ENCODE peak calls at places on chromosomes 7 and 10, in five cellular contexts. S is GM12878, V is HepG2, X is H1, G is K562. N is an unnamed sample.

GRCh38 chr10:21078410-21079329 is 181.6 kb upstream of the NEBL start:
- DNase-seq in G (peak), V (peak), X (peak), S (no peak), N (peak)

GRCh38 chr10:120183546-120183945 is 273.5 kb upstream of the PLPP4 start:
- DNase-seq in G (no peak), S (no peak), V (no peak), X (no peak), N (no peak)

GRCh38 chr7:131302876-131303707 is 24.6 kb upstream of the MKLN1 start:
- DNase-seq in V (peak), G (no peak), S (no peak), X (no peak), N (peak)

GRCh38 chr10:92640110-92640509 is 47.2 kb downstream of the KIF11 start:
- DNase-seq in X (no peak), S (no peak), V (no peak), G (no peak), N (peak)

GRCh38 chr10:119233123-119233820 is 25.9 kb downstream of the GRK5 start:
- DNase-seq in X (no peak), V (no peak), S (no peak), G (no peak), N (no peak)

GRCh38 chr10:36802523-36803153 is 322.8 kb upstream of the ANKRD30A start:
- DNase-seq in G (no peak), S (no peak), X (no peak), V (no peak), N (no peak)

GRCh38 chr10:17682236-17682946 is 38.4 kb downstream of the STAM start:
- DNase-seq in X (no peak), V (no peak), S (no peak), G (no peak), N (no peak)

GRCh38 chr7:107694395-107694794 is 33.8 kb downstream of the SLC26A4 start:
- DNase-seq in G (no peak), S (no peak), V (no peak), X (no peak), N (no peak)

GRCh38 chr10:43304687-43305333 is 37.9 kb upstream of the RASGEF1A start:
- DNase-seq in V (no peak), G (peak), S (no peak), X (peak), N (peak)

GRCh38 chr7:145212050-145212449 is 376.2 kb upstream of the TPK1 start:
- DNase-seq in V (no peak), G (no peak), S (no peak), X (no peak), N (no peak)

GRCh38 chr10:117271427-117271826 is 30.5 kb downstream of the SLC18A2 start:
- DNase-seq in V (no peak), S (no peak), G (no peak), X (no peak), N (no peak)

GRCh38 chr10:133056001-133056400 is 31.7 kb upstream of the ADGRA1 start:
- DNase-seq in X (no peak), S (no peak), V (no peak), G (no peak), N (no peak)

GRCh38 chr7:44978511-44979366 is at the start of gene MYO1G:
- DNase-seq in X (peak), S (peak), V (no peak), G (no peak), N (no peak)

GRCh38 chr10:80441831-80442230 is 12.3 kb upstream of the TSPAN14 start:
- DNase-seq in X (no peak), G (no peak), S (no peak), V (no peak), N (no peak)

GRCh38 chr10:5945561-5946418 is 31.6 kb downstream of the IL15RA start:
- DNase-seq in V (peak), X (no peak), G (no peak), S (no peak), N (no peak)

GRCh38 chr7:152336754-152337368 is 98.9 kb downstream of the KMT2C start:
- DNase-seq in V (peak), X (no peak), S (no peak), G (no peak), N (peak)

GRCh38 chr10:27355918-27356573 is 115.4 kb upstream of the ACBD5 start:
- DNase-seq in G (no peak), S (no peak), V (no peak), X (no peak), N (peak)

GRCh38 chr7:4043988-4044387 is 638.1 kb upstream of the FOXK1 start:
- DNase-seq in S (no peak), G (no peak), X (peak), V (no peak), N (no peak)

GRCh38 chr10:93554760-93555432 is 11.6 kb upstream of the FFAR4 start:
- DNase-seq in G (peak), V (peak), S (no peak), X (peak), N (peak)

GRCh38 chr10:88843171-88843570 is 8.5 kb downstream of the ANKRD22 start:
- DNase-seq in G (no peak), V (no peak), X (no peak), S (no peak), N (no peak)

GRCh38 chr7:81715984-81716588 is 53.8 kb downstream of the HGF start:
- DNase-seq in V (peak), X (no peak), G (no peak), S (no peak), N (no peak)

GRCh38 chr10:13470270-13470669 is 58.5 kb downstream of the BEND7 start:
- DNase-seq in S (no peak), X (no peak), G (no peak), V (no peak), N (no peak)

GRCh38 chr7:157389951-157390730 is 53.3 kb downstream of the DNAJB6 start:
- DNase-seq in S (no peak), G (no peak), X (no peak), V (no peak), N (no peak)

GRCh38 chr7:55344840-55345239 is 20.3 kb upstream of the LANCL2 start:
- DNase-seq in X (no peak), V (no peak), G (no peak), S (no peak), N (no peak)

GRCh38 chr10:73891585-73891984 is 17.2 kb upstream of the CAMK2G start:
- DNase-seq in V (no peak), S (no peak), X (no peak), G (no peak), N (no peak)

GRCh38 chr10:102634696-102635095 is 9.6 kb upstream of the TRIM8 start:
- DNase-seq in V (no peak), G (no peak), S (no peak), X (no peak), N (no peak)

GRCh38 chr7:5470167-5470532 is 46.5 kb upstream of the TNRC18 start:
- DNase-seq in G (no peak), V (no peak), S (no peak), X (no peak), N (no peak)

GRCh38 chr10:52442576-52442975 is 128.5 kb downstream of the DKK1 start:
- DNase-seq in V (no peak), X (no peak), G (no peak), S (no peak), N (peak)

GRCh38 chr7:19079066-19079465 is 38.4 kb downstream of the TWIST1 start:
- DNase-seq in X (no peak), S (no peak), V (no peak), G (no peak), N (no peak)

GRCh38 chr7:134372858-134373257 is 56.1 kb upstream of the SLC35B4 start:
- DNase-seq in V (no peak), S (no peak), X (no peak), G (no peak), N (no peak)

GRCh38 chr7:107742678-107743566 is 1.0 kb upstream of the CBLL1 start:
- DNase-seq in V (no peak), G (peak), X (no peak), S (peak), N (peak)

GRCh38 chr10:103967433-103968142 is 648 bp downstream of the SLK start:
- DNase-seq in S (no peak), G (peak), X (no peak), V (no peak), N (peak)

GRCh38 chr7:134905375-134905774 is 80.9 kb upstream of the AGBL3 start:
- DNase-seq in X (no peak), G (no peak), V (no peak), S (no peak), N (no peak)

GRCh38 chr7:91019686-91020385 is 244.4 kb upstream of the FZD1 start:
- DNase-seq in S (no peak), V (no peak), G (no peak), X (no peak), N (no peak)

GRCh38 chr7:128665057-128665456 is 7.0 kb upstream of the GARIN1A start:
- DNase-seq in S (no peak), G (no peak), X (no peak), V (no peak), N (no peak)

GRCh38 chr7:15168489-15168888 is 265.9 kb upstream of the DGKB start:
- DNase-seq in V (no peak), S (no peak), G (no peak), X (no peak), N (no peak)

GRCh38 chr7:64888561-64888900 is 14.5 kb upstream of the ZNF273 start:
- DNase-seq in G (no peak), X (peak), S (no peak), V (no peak), N (no peak)

GRCh38 chr10:48625013-48625412 is 20.1 kb upstream of the ARHGAP22 start:
- DNase-seq in V (no peak), S (no peak), G (no peak), X (no peak), N (no peak)

DNA sequence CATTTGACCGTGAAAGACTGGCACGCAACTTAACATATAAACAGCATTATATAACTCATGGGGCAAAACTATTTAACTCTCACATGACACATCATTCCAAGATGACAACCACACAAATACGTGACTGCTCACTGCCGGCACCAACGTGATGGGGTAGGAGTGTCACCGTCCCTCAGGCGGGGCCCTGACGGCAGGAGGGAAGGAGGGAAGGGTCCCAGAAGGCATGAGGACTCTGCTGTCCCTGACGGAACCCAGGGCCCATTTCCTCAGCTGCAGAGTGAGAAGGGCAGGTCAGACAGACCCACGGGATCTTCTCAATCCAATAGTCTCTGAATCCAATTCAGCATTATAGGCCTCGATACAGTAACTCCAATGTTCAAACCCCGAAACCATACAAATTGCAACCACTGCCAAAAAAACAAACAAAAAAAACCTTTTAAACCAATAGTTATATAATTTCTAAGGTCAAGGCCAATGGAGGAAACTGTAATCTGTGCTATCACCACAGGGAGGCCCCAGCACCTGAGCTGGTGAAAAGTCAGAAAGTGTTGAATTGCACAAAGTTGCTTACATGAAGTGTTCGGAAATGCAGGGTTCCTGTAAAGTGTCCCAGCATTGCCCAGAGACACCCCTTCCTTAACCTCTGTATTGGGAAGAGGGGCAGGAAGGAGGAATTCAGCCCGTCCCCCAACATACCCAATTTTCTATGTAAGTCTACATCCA is 137.4 kb downstream of the TNS3 start:
- DNase-seq in V (peak), X (no peak), S (no peak), G (no peak), N (peak)
- TF ChIP-seq KDM1A in V (no peak), X (no peak), S (no peak), G (no peak), N (no peak)

DNA sequence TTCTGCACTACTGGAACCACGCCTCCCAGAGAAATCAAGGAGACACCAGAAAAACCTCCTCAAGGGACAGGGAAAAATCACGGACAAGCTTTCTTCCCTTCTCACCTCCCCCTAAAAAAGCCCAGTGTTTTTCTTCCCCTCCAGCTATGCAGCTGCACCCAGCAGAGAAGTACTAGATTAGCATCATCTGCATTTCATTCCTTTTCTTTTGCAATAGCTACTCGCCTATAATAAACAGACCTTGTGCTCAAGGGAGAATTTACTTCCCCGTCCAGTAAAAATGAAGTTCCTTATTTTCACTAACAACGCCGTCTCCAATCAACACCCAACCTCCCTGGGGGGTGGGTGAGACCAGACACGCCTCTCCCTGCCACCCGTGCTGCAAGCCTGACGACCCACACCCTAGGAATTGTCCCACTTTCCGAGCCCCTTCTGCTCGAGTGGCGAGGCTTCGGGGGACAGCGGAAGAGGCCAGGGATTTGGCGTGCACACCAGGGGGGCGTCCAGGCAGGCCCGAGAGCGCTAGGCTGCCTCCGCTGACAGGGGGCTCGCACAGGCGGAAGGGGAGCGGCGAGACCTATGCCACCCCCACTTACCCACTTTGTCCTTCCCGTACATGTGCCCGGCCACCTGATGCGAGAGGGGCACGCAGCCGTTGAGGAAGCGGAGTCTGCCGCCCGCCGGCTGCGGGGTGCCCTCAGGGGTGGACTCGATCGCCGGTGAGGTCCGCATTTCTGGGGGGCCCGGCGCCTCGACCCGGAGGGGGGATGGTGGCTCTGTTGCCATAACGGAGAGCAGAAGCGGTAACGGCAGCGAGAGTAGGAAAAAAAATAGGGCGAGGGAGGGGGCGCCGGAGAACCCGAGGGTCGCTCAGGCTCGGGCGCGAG is 625 bp downstream of the IPMK start:
- DNase-seq in V (peak), S (no peak), G (peak), X (peak), N (peak)
- TF ChIP-seq POLR2A in V (no peak), S (no peak), G (no peak), X (no peak), N (no peak)

GRCh38 chr7:7920481-7920880 is 48.1 kb upstream of the GLCCI1 start:
- DNase-seq in V (no peak), S (peak), X (no peak), G (no peak), N (no peak)
- H3K4me2 ChIP-seq in V (no peak), S (peak), X (no peak), G (no peak), N (no peak)

GRCh38 chr7:69608049-69608448 is 9.8 kb downstream of the AUTS2 start:
- DNase-seq in G (no peak), X (no peak), V (no peak), S (no peak), N (no peak)
- TF ChIP-seq KDM1A in G (no peak), X (no peak), V (no peak), S (no peak), N (no peak)

DNA sequence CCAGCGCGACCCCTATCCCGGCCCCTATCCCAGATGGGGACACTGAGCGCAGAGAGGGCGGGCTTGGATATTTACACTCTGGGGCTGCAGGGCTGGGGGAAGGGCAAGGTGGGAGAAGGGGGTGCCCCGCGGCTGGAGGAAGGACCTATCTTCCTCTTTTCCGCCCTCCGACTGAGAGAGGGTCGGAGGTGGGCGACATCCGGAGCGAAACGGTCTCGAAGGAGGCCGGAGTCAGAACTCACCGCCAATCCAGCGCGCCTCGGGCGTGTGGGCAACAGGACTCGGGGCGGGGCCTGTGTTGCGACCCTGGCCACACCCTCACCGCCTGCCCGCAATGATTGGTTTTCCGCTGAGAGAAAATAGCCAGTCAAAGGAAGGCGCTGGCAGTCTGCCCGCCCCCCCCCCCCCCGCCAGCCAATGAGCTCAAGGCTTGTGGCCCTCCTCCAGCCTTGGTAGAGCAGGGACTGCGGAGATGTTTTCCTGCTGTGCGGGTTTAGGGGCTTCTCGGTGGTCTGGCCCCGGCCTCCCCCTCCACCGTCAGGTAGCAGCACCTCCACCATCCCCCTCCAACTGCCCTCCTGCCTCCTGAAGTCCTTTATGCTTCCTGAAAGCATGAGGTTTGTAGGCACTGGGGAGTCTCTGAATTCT is at the start of gene METTL27:
- DNase-seq in S (peak), X (peak), V (peak), G (peak), N (peak)
- TF ChIP-seq POLR2A in S (peak), X (peak), V (peak), G (peak), N (peak)

GRCh38 chr7:102813256-102814024 is 64.6 kb downstream of the FAM185A start:
- DNase-seq in X (no peak), S (no peak), G (no peak), V (no peak), N (no peak)

GRCh38 chr7:102810916-102811315 is 62.1 kb downstream of the FAM185A start:
- DNase-seq in G (no peak), S (no peak), X (no peak), V (no peak), N (no peak)

GRCh38 chr7:102818176-102818575 is 69.4 kb downstream of the FAM185A start:
- DNase-seq in S (no peak), X (no peak), G (no peak), V (no peak), N (no peak)

GRCh38 chr7:102811942-102812678 is 63.3 kb downstream of the FAM185A start:
- DNase-seq in X (no peak), V (peak), S (no peak), G (no peak), N (no peak)

GRCh38 chr7:102814025-102814471 is 65.2 kb downstream of the FAM185A start:
- DNase-seq in S (no peak), G (no peak), V (no peak), X (no peak), N (no peak)
- H3K4me2 ChIP-seq in S (no peak), G (no peak), V (no peak), X (no peak), N (no peak)

GRCh38 chr7:94251-94801 is 98.0 kb upstream of the FAM20C start:
- DNase-seq in G (no peak), S (no peak), X (no peak), V (no peak), N (no peak)
- TF ChIP-seq KDM1A in G (no peak), S (no peak), X (no peak), V (no peak), N (no peak)

GRCh38 chr7:159027803-159028455 is 116.7 kb downstream of the VIPR2 start:
- DNase-seq in G (no peak), S (no peak), X (no peak), V (peak), N (no peak)
- TF ChIP-seq POLR2A in G (no peak), S (no peak), X (no peak), V (no peak), N (no peak)

N was measured in A549.